ENCODE peak calls at places on chromosomes 4 and X, in nine cellular contexts. I is left lung, S is lower leg skin, D is right atrium auricular region, H is epithelial cell of esophagus, B is left ventricle myocardium inferior, F is foreskin fibroblast, A is heart left ventricle, Q is upper lobe of left lung. R is an unnamed sample.

GRCh38 chrX:153669174-153669890 is 4.3 kb downstream of the PNCK start:
- DNase-seq in I (peak), S (no peak), D (no peak), H (no peak), B (no peak), F (peak), A (no peak), Q (no peak), R (no peak)

GRCh38 chr4:8403173-8403753 is 37.3 kb downstream of the ACOX3 start:
- DNase-seq in I (peak), S (peak), D (peak), H (peak), B (peak), F (peak), A (peak), Q (peak), R (no peak)

GRCh38 chr4:182307746-182308145 is 64.5 kb downstream of the TENM3 start:
- DNase-seq in I (peak), S (no peak), D (no peak), H (peak), B (no peak), F (peak), A (no peak), Q (peak), R (peak)

GRCh38 chr4:134544303-134544761 is 342.7 kb upstream of the PABPC4L start:
- DNase-seq in I (no peak), S (no peak), D (no peak), H (peak), B (no peak), F (peak), A (peak), Q (no peak), R (peak)

GRCh38 chrX:19912-20571 is 261.1 kb upstream of the PLCXD1 start:
- DNase-seq in I (no peak), S (no peak), D (no peak), H (peak), B (no peak), F (peak), A (no peak), Q (no peak), R (no peak)

GRCh38 chr4:4506961-4507360 is 34.9 kb downstream of the STX18 start:
- DNase-seq in I (no peak), S (no peak), D (no peak), H (no peak), B (no peak), F (no peak), A (no peak), Q (no peak), R (no peak)

GRCh38 chrX:95058815-95059214 is 1384.8 kb downstream of the FAM133A start:
- DNase-seq in I (no peak), S (no peak), D (no peak), H (peak), B (no peak), F (peak), A (no peak), Q (no peak), R (peak)

GRCh38 chr4:169009281-169010124 is 552 bp downstream of the CBR4 start:
- DNase-seq in I (peak), S (peak), D (peak), H (peak), B (peak), F (peak), A (peak), Q (peak), R (no peak)

GRCh38 chr4:96354036-96354712 is 514.3 kb downstream of the PDHA2 start:
- DNase-seq in I (no peak), S (no peak), D (no peak), H (no peak), B (no peak), F (no peak), A (no peak), Q (no peak), R (no peak)

GRCh38 chrX:154715825-154716224 is 35.1 kb downstream of the GAB3 start:
- DNase-seq in I (no peak), S (no peak), D (no peak), H (no peak), B (no peak), F (no peak), A (no peak), Q (no peak), R (no peak)

GRCh38 chrX:25810202-25810601 is 327.9 kb upstream of the MAGEB18 start:
- DNase-seq in I (no peak), S (no peak), D (no peak), H (peak), B (no peak), F (peak), A (no peak), Q (no peak), R (no peak)

GRCh38 chrX:80511969-80512760 is 91.9 kb downstream of the TENT5D start:
- DNase-seq in I (no peak), S (no peak), D (no peak), H (peak), B (no peak), F (no peak), A (no peak), Q (no peak), R (no peak)

GRCh38 chrX:138986866-138987265 is 275.3 kb upstream of the FGF13 start:
- DNase-seq in I (no peak), S (no peak), D (no peak), H (peak), B (no peak), F (peak), A (no peak), Q (no peak), R (no peak)

GRCh38 chr4:48910511-48910910 is 3.9 kb upstream of the OCIAD2 start:
- DNase-seq in I (no peak), S (no peak), D (no peak), H (no peak), B (no peak), F (peak), A (no peak), Q (no peak), R (no peak)

GRCh38 chrX:19886888-19887531 is 390 bp downstream of the SH3KBP1 start:
- DNase-seq in I (no peak), S (no peak), D (no peak), H (no peak), B (peak), F (peak), A (peak), Q (no peak), R (no peak)

GRCh38 chr4:145481164-145481941 is at the start of gene SMAD1:
- DNase-seq in I (peak), S (peak), D (peak), H (peak), B (peak), F (peak), A (peak), Q (peak), R (peak)

GRCh38 chr4:40990202-40990898 is 224.0 kb downstream of the APBB2 start:
- DNase-seq in I (no peak), S (no peak), D (no peak), H (peak), B (no peak), F (peak), A (no peak), Q (no peak), R (peak)

GRCh38 chr4:8324640-8325239 is 55.2 kb downstream of the HTRA3 start:
- DNase-seq in I (no peak), S (no peak), D (peak), H (peak), B (no peak), F (peak), A (no peak), Q (no peak), R (peak)

GRCh38 chr4:100848865-100849264 is 331.0 kb upstream of the EMCN start:
- DNase-seq in I (no peak), S (no peak), D (no peak), H (peak), B (no peak), F (no peak), A (no peak), Q (no peak), R (no peak)

GRCh38 chr4:67714955-67715354 is 14.0 kb upstream of the UBA6 start:
- DNase-seq in I (no peak), S (no peak), D (no peak), H (no peak), B (no peak), F (no peak), A (no peak), Q (no peak), R (no peak)

GRCh38 chr4:69781458-69782418 is 21.3 kb upstream of the SULT1B1 start:
- DNase-seq in I (no peak), S (no peak), D (no peak), H (no peak), B (no peak), F (no peak), A (no peak), Q (no peak), R (no peak)

GRCh38 chrX:56503941-56504673 is 59.3 kb upstream of the UBQLN2 start:
- DNase-seq in I (no peak), S (no peak), D (no peak), H (peak), B (no peak), F (peak), A (no peak), Q (no peak), R (no peak)

GRCh38 chrX:123731987-123732678 is 719 bp downstream of the THOC2 start:
- DNase-seq in I (no peak), S (no peak), D (no peak), H (peak), B (no peak), F (peak), A (peak), Q (no peak), R (no peak)

GRCh38 chr4:152266831-152267480 is 268.9 kb downstream of the FBXW7 start:
- DNase-seq in I (no peak), S (no peak), D (no peak), H (no peak), B (no peak), F (no peak), A (no peak), Q (no peak), R (no peak)

GRCh38 chr4:88335092-88335665 is 43.5 kb upstream of the HERC6 start:
- DNase-seq in I (no peak), S (no peak), D (no peak), H (no peak), B (no peak), F (peak), A (no peak), Q (no peak), R (no peak)

GRCh38 chrX:154548028-154548316 is 552 bp downstream of the IKBKG start:
- DNase-seq in I (no peak), S (no peak), D (no peak), H (peak), B (no peak), F (no peak), A (no peak), Q (no peak), R (no peak)

GRCh38 chr4:161869511-161869910 is 294.3 kb downstream of the FSTL5 start:
- DNase-seq in I (no peak), S (no peak), D (no peak), H (peak), B (no peak), F (no peak), A (no peak), Q (no peak), R (no peak)

GRCh38 chrX:19602866-19603620 is 87.7 kb upstream of the MAP3K15 start:
- DNase-seq in I (no peak), S (no peak), D (no peak), H (peak), B (no peak), F (peak), A (no peak), Q (no peak), R (peak)

GRCh38 chrX:10137516-10137915 is 19.3 kb upstream of the CLCN4 start:
- DNase-seq in I (peak), S (no peak), D (no peak), H (no peak), B (no peak), F (no peak), A (no peak), Q (no peak), R (no peak)

GRCh38 chrX:53717205-53717604 is 30.7 kb upstream of the HUWE1 start:
- DNase-seq in I (no peak), S (no peak), D (no peak), H (no peak), B (no peak), F (no peak), A (no peak), Q (no peak), R (no peak)

GRCh38 chr4:103105558-103106356 is 6.1 kb upstream of the BDH2 start:
- DNase-seq in I (no peak), S (no peak), D (no peak), H (no peak), B (no peak), F (peak), A (no peak), Q (no peak), R (no peak)

GRCh38 chr4:73721419-73721818 is 18.9 kb upstream of the CXCL8 start:
- DNase-seq in I (no peak), S (no peak), D (no peak), H (peak), B (no peak), F (peak), A (no peak), Q (no peak), R (peak)

GRCh38 chr4:121344128-121344527 is 36.7 kb downstream of the QRFPR start:
- DNase-seq in I (no peak), S (no peak), D (no peak), H (no peak), B (no peak), F (no peak), A (no peak), Q (no peak), R (no peak)

GRCh38 chrX:75547783-75548182 is 24.9 kb upstream of the ZDHHC15 start:
- DNase-seq in I (peak), S (peak), D (peak), H (peak), B (peak), F (no peak), A (peak), Q (peak), R (no peak)

GRCh38 chrX:23570674-23571343 is 96.5 kb upstream of the PRDX4 start:
- DNase-seq in I (no peak), S (no peak), D (no peak), H (no peak), B (no peak), F (no peak), A (no peak), Q (peak), R (no peak)

GRCh38 chr4:107994894-107995293 is 5.2 kb downstream of the HADH start:
- DNase-seq in I (no peak), S (no peak), D (no peak), H (no peak), B (no peak), F (no peak), A (no peak), Q (no peak), R (no peak)

GRCh38 chr4:165345663-165346417 is 18.4 kb downstream of the MSMO1 start:
- DNase-seq in I (no peak), S (no peak), D (no peak), H (no peak), B (no peak), F (peak), A (no peak), Q (no peak), R (no peak)
- TF ChIP-seq CTCF in I (no peak), S (no peak), D (no peak), H (peak), B (peak), F (no peak), A (no peak), Q (no peak), R (peak)

GRCh38 chrX:37684918-37685317 is 673 bp upstream of the XK start:
- DNase-seq in I (no peak), S (no peak), D (no peak), H (no peak), B (no peak), F (no peak), A (no peak), Q (no peak), R (no peak)

GRCh38 chrX:37685452-37686347 is at the start of gene XK:
- DNase-seq in I (peak), S (no peak), D (no peak), H (peak), B (peak), F (peak), A (peak), Q (peak), R (no peak)

GRCh38 chrX:37684426-37684825 is 1.2 kb upstream of the XK start:
- DNase-seq in I (no peak), S (no peak), D (no peak), H (no peak), B (no peak), F (no peak), A (peak), Q (no peak), R (no peak)

GRCh38 chrX:37686979-37687378 is 1.4 kb downstream of the XK start:
- DNase-seq in I (no peak), S (no peak), D (no peak), H (no peak), B (no peak), F (no peak), A (no peak), Q (no peak), R (no peak)

GRCh38 chrX:37686348-37686736 is 751 bp downstream of the XK start:
- DNase-seq in I (no peak), S (no peak), D (no peak), H (no peak), B (no peak), F (no peak), A (no peak), Q (no peak), R (no peak)
- H3K4me3 ChIP-seq in I (no peak), S (no peak), D (peak), H (peak), B (peak), F (no peak), A (peak), Q (peak), R (no peak)

GRCh38 chr4:180589575-180589974 is 1653.6 kb upstream of the TENM3 start:
- DNase-seq in I (no peak), S (no peak), D (no peak), H (no peak), B (no peak), F (no peak), A (no peak), Q (no peak), R (no peak)

DNA sequence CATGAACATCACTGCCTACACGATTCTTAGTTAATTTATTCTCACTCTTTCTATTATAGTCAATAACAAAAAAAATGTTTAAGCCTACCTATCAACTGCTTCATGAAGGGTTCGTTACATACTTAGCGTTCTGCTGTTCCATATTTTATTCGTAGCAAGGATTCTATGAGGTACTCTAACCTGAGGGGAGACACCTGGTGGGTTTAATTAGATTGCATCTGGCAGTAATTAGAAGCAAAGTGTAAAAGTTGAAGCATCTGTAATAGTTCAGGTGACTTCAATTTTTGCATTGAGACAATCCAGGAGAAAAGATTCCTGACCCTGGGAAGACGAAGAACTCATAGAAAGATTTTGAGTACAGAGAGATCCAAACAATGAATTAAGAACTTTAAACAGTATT is 1655.8 kb upstream of the TENM3 start:
- DNase-seq in I (no peak), S (no peak), D (no peak), H (no peak), B (no peak), F (no peak), A (no peak), Q (no peak), R (no peak)
- TF ChIP-seq CTCF in I (no peak), S (no peak), D (no peak), H (no peak), B (no peak), F (no peak), A (no peak), Q (no peak), R (no peak)

GRCh38 chr4:116839826-116840225 is 245.6 kb downstream of the TRAM1L1 start:
- DNase-seq in I (no peak), S (no peak), D (no peak), H (no peak), B (no peak), F (no peak), A (peak), Q (no peak), R (no peak)
- H3K4me3 ChIP-seq in I (no peak), S (no peak), D (no peak), H (no peak), B (no peak), F (no peak), A (no peak), Q (no peak), R (no peak)

GRCh38 chr4:128386761-128387599 is 99.4 kb upstream of the PGRMC2 start:
- DNase-seq in I (peak), S (peak), D (peak), H (peak), B (peak), F (peak), A (peak), Q (peak), R (peak)
- TF ChIP-seq CTCF in I (no peak), S (no peak), D (no peak), H (no peak), B (no peak), F (peak), A (no peak), Q (no peak), R (no peak)

DNA sequence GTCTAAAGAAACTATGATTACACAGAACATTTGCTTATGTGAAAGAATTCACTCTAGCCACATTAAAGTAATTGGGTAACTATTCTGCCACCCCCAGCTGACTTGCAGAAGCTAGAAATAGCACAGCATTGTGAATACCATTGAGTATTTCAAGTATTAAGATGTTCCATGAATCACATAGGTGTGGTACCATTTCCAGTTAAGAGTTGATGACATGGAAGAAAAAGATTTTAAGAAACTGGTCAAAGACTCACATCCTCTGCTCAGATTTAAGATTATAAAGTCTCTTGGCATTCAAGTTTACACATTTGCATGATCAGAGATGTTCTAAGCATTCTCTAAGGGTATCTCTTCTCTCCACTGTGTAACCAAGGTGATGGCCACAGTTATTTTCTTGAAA is 287.5 kb downstream of the CAMK2D start:
- DNase-seq in I (no peak), S (no peak), D (no peak), H (peak), B (no peak), F (peak), A (no peak), Q (no peak), R (peak)
- H3K4me3 ChIP-seq in I (no peak), S (no peak), D (no peak), H (no peak), B (no peak), F (no peak), A (no peak), Q (no peak), R (no peak)

DNA sequence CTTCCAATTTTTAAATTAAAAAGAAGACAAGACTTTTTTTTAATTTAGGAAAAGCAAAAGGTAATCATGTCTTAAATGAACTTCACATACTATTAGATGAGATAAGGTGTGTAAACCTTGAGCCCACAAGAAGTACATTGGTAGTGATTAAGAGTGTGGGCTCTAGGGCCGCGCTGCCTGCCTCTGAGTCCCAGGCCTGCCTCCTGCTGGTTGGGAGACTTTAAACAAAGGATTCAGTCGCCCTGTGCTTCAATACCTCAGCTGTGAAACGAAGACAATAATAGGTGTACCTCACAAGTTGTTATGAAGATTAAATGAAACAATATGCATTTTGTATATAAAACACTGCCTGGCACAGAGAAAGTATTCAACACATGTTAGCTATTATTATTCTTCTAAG is 95.9 kb upstream of the MYOZ2 start:
- DNase-seq in I (no peak), S (no peak), D (no peak), H (peak), B (no peak), F (no peak), A (no peak), Q (no peak), R (no peak)
- TF ChIP-seq CTCF in I (no peak), S (no peak), D (no peak), H (peak), B (peak), F (peak), A (no peak), Q (no peak), R (no peak)

GRCh38 chr4:174216935-174217272 is 66.6 kb downstream of the FBXO8 start:
- DNase-seq in I (no peak), S (no peak), D (no peak), H (no peak), B (no peak), F (peak), A (no peak), Q (no peak), R (no peak)
- H3K4me3 ChIP-seq in I (no peak), S (no peak), D (peak), H (no peak), B (peak), F (no peak), A (peak), Q (no peak), R (no peak)

GRCh38 chrX:11837437-11837836 is 79.4 kb downstream of the MSL3 start:
- DNase-seq in I (no peak), S (no peak), D (no peak), H (no peak), B (no peak), F (no peak), A (no peak), Q (no peak), R (no peak)
- TF ChIP-seq CTCF in I (no peak), S (no peak), D (no peak), H (no peak), B (no peak), F (no peak), A (no peak), Q (no peak), R (no peak)

R was measured in AG09309.